ENCODE peak calls at places on chromosomes 5 and 9, in five cellular contexts. One of them, this sample, is unnamed.
A peak's percentile ranks its signal among the peaks of the same experiment; 100 is the strongest.

GRCh38 chr5:68593211-68593701 is 377.7 kb downstream of the PIK3R1 start:
- DNase-seq in amygdala: no peak
- DNase-seq in GM13976: no peak
- DNase-seq in AG04449: no peak
- DNase-seq in HEK293T: no peak
- DNase-seq in this sample: no peak

GRCh38 chr9:84807870-84808385 is 138.4 kb downstream of the NTRK2 start:
- DNase-seq in amygdala: no peak
- DNase-seq in GM13976: no peak
- DNase-seq in AG04449: no peak
- DNase-seq in HEK293T: no peak
- DNase-seq in this sample: no peak

GRCh38 chr5:89083791-89084190 is 200.8 kb upstream of the MEF2C start:
- DNase-seq in amygdala: no peak
- DNase-seq in GM13976: no peak
- DNase-seq in AG04449: peak; percentile 33
- DNase-seq in HEK293T: no peak
- DNase-seq in this sample: no peak

GRCh38 chr9:3993783-3994182 is 306.1 kb downstream of the GLIS3 start:
- DNase-seq in amygdala: no peak
- DNase-seq in GM13976: no peak
- DNase-seq in AG04449: no peak
- DNase-seq in HEK293T: no peak
- DNase-seq in this sample: no peak

GRCh38 chr9:107288701-107289100 is 5.6 kb downstream of the RAD23B start:
- DNase-seq in amygdala: no peak
- DNase-seq in GM13976: no peak
- DNase-seq in AG04449: no peak
- DNase-seq in HEK293T: no peak
- DNase-seq in this sample: no peak

GRCh38 chr9:68584110-68585033 is 43.7 kb upstream of the TMEM252 start:
- DNase-seq in amygdala: peak; percentile 37
- DNase-seq in GM13976: peak; percentile 81
- DNase-seq in AG04449: peak; percentile 33
- DNase-seq in HEK293T: peak; percentile 86
- DNase-seq in this sample: peak; percentile 78

GRCh38 chr5:6274846-6275543 is 103.4 kb downstream of the MED10 start:
- DNase-seq in amygdala: no peak
- DNase-seq in GM13976: peak; percentile 26
- DNase-seq in AG04449: no peak
- DNase-seq in HEK293T: no peak
- DNase-seq in this sample: no peak

GRCh38 chr9:4324513-4324912 is 24.6 kb upstream of the GLIS3 start:
- DNase-seq in amygdala: no peak
- DNase-seq in GM13976: no peak
- DNase-seq in AG04449: no peak
- DNase-seq in HEK293T: no peak
- DNase-seq in this sample: no peak

GRCh38 chr9:110640736-110641135 is 27.9 kb upstream of the MUSK start:
- DNase-seq in amygdala: no peak
- DNase-seq in GM13976: no peak
- DNase-seq in AG04449: no peak
- DNase-seq in HEK293T: no peak
- DNase-seq in this sample: no peak

GRCh38 chr5:77560677-77561263 is 68.7 kb upstream of the WDR41 start:
- DNase-seq in amygdala: no peak
- DNase-seq in GM13976: peak; percentile 11
- DNase-seq in AG04449: peak; percentile 29
- DNase-seq in HEK293T: peak; percentile 42
- DNase-seq in this sample: no peak

GRCh38 chr9:33135086-33135958 is 31.8 kb downstream of the B4GALT1 start:
- DNase-seq in amygdala: no peak
- DNase-seq in GM13976: peak; percentile 41
- DNase-seq in AG04449: no peak
- DNase-seq in HEK293T: no peak
- DNase-seq in this sample: no peak

GRCh38 chr5:37900692-37901091 is 60.9 kb upstream of the GDNF start:
- DNase-seq in amygdala: no peak
- DNase-seq in GM13976: no peak
- DNase-seq in AG04449: no peak
- DNase-seq in HEK293T: peak; percentile 27
- DNase-seq in this sample: no peak

GRCh38 chr5:154607746-154608145 is 129.7 kb upstream of the HAND1 start:
- DNase-seq in amygdala: no peak
- DNase-seq in GM13976: no peak
- DNase-seq in AG04449: no peak
- DNase-seq in HEK293T: no peak
- DNase-seq in this sample: no peak

GRCh38 chr9:98989036-98990000 is 45.6 kb downstream of the COL15A1 start:
- DNase-seq in amygdala: no peak
- DNase-seq in GM13976: no peak
- DNase-seq in AG04449: peak; percentile 97
- DNase-seq in HEK293T: no peak
- DNase-seq in this sample: no peak

GRCh38 chr9:107969727-107970126 is 480.2 kb upstream of the KLF4 start:
- DNase-seq in amygdala: no peak
- DNase-seq in GM13976: no peak
- DNase-seq in AG04449: no peak
- DNase-seq in HEK293T: no peak
- DNase-seq in this sample: no peak